ENCODE peak calls at places on chromosome 21, in four cellular contexts. Y is thyroid gland, L is ovary, Q is adrenal gland. T is an unnamed sample. For H3K36me3, the result is how much of the 10 kb centered on the place peaks cover.

GRCh38 chr21:45768741-45769049 is 125.2 kb downstream of the PCBP3 start:
- DNase-seq in L (no peak), Y (no peak), Q (no peak), T (no peak)

GRCh38 chr21:36783612-36784383 is 84.9 kb downstream of the SIM2 start:
- DNase-seq in Q (peak), L (no peak), Y (peak), T (no peak)

GRCh38 chr21:45867041-45867630 is 114.4 kb upstream of the COL6A1 start:
- DNase-seq in L (no peak), Y (no peak), Q (peak), T (no peak)

GRCh38 chr21:41216486-41216885 is 48.5 kb downstream of the BACE2 start:
- DNase-seq in Y (no peak), L (no peak), Q (no peak), T (no peak)

GRCh38 chr21:27275294-27275927 is 308.5 kb upstream of the ADAMTS5 start:
- DNase-seq in Y (no peak), Q (no peak), L (no peak), T (no peak)

GRCh38 chr21:38306833-38307232 is 50.0 kb downstream of the KCNJ15 start:
- DNase-seq in Q (no peak), Y (no peak), L (no peak), T (no peak)

GRCh38 chr21:36470294-36470693 is 9.6 kb downstream of the CLDN14 start:
- DNase-seq in Q (no peak), L (no peak), Y (no peak), T (no peak)

GRCh38 chr21:45971487-45972352 is 9.8 kb upstream of the COL6A1 start:
- DNase-seq in L (peak), Q (peak), Y (no peak), T (no peak)

GRCh38 chr21:31268090-31268489 is 76.0 kb downstream of the TIAM1 start:
- DNase-seq in Y (no peak), L (no peak), Q (no peak), T (no peak)

GRCh38 chr21:17688912-17689874 is 76.5 kb upstream of the BTG3 start:
- DNase-seq in Q (peak), L (peak), Y (peak), T (peak)

GRCh38 chr21:36260030-36260787 is 59.8 kb upstream of the MORC3 start:
- DNase-seq in L (no peak), Y (peak), Q (peak), T (peak)

DNA sequence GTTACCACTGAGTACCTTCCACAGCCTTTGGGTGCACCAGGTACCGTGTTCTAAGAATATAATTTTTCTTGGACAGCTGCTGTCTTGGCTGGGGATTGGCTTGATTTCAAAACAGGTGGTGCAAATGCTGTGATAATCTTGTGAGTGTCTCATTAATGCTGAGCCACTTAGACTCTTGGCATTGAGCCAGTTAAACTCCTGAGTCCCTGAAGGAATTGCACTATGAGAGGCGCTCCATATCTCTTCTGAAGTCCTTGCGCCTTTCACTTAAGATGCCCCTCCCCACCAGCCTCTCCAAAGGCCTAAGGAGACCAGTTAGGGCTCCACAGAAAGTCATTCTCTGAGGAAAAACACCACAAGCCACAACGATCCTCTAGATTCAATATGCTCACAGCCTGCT is 51.0 kb downstream of the BACH1 start:
- DNase-seq in Q (no peak), L (no peak), Y (peak), T (no peak)
- TF ChIP-seq POLR2A in Q (no peak), L (no peak), Y (no peak), T (no peak)

DNA sequence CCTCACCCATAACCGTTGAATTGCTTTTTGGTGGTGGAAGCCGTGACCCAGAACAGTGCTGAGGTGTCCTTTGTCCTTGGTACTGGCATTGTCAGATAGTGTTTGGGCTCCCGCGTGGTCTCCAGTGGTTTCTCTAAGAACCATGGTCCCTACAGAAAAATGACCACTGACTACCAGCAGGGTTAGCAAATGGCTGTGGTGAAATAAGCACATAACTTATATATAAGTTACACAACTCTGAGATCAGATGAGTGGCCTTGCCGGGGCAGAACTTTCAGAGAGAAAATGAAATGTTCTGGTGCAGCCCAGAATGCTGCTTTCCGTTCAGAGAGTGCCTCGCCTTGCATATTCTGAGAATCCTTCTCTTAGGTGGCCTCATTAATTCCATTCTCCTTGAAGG is 5.0 kb downstream of the SLC37A1 start:
- DNase-seq in Y (no peak), Q (no peak), L (no peak), T (no peak)
- H3K36me3 ChIP-seq in Y (under half), Q (under half), L (under half), T (under half)

GRCh38 chr21:15063821-15064575 is 802 bp downstream of the NRIP1 start:
- DNase-seq in Q (peak), L (no peak), Y (peak), T (peak)

GRCh38 chr21:15061284-15061683 is 3.5 kb downstream of the NRIP1 start:
- DNase-seq in Q (no peak), Y (no peak), L (no peak), T (no peak)

GRCh38 chr21:15063081-15063820 is 1.5 kb downstream of the NRIP1 start:
- DNase-seq in Q (no peak), L (peak), Y (peak), T (peak)

GRCh38 chr21:15061747-15062146 is 3.1 kb downstream of the NRIP1 start:
- DNase-seq in Y (no peak), Q (no peak), L (no peak), T (no peak)

GRCh38 chr21:15062566-15062965 is 2.2 kb downstream of the NRIP1 start:
- DNase-seq in Y (no peak), Q (no peak), L (no peak), T (no peak)
- TF ChIP-seq CTCF in Y (no peak), Q (no peak), L (no peak), T (no peak)

GRCh38 chr21:15297829-15298228 is 233.0 kb upstream of the NRIP1 start:
- DNase-seq in L (no peak), Q (no peak), Y (no peak), T (no peak)
- TF ChIP-seq POLR2A in L (no peak), Q (no peak), Y (no peak), T (no peak)

DNA sequence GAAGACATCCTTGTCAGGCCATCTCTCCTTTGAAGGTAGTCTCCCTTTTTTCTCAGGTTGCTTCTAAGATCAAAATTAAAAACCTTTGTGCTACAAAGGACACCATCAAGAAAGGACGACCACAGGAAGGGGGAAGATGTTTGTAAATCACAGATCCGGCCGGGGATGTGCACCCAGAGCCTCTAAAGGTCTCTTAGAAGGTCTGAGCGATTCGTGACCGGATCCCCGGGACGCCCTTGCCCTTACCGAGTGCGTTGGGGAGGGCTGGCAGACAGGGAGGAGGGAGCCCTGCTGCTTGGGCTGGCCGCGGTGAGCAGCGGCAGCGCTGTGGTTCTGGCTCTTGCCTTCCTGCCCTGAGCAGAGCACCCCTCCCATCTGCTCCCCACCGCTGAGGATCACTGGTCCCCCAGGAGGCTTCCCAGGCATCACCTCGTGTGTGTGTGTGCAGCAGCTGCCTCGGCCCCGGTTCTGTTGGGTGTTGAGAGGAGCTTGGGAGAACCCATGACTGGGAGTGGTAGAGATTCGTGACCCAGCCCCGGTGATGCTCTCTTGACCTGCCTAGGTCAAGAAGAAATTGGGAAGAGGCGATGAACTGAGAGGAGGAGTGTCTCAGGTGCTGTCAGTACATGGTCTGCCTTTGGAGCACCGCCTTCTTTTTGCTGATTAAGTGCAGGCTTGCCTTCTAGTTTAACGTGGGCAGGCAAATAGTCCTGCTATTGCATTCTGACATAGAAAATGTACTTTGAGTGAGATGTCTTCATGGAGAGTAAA is 34.5 kb downstream of the AGPAT3 start:
- DNase-seq in Y (no peak), Q (no peak), L (no peak), T (no peak)
- H3K36me3 ChIP-seq in Y (under half), Q (under half), L (under half), T (under half)

GRCh38 chr21:34674467-34674866 is 5.7 kb downstream of the CLIC6 start:
- DNase-seq in Q (no peak), Y (no peak), L (no peak), T (no peak)
- TF ChIP-seq CTCF in Q (no peak), Y (no peak), L (no peak), T (no peak)

GRCh38 chr21:33236013-33236686 is 6.4 kb downstream of the IFNAR2 start:
- DNase-seq in Q (no peak), Y (no peak), L (no peak), T (no peak)
- TF ChIP-seq POLR2A in Q (no peak), Y (no peak), L (no peak), T (no peak)

DNA sequence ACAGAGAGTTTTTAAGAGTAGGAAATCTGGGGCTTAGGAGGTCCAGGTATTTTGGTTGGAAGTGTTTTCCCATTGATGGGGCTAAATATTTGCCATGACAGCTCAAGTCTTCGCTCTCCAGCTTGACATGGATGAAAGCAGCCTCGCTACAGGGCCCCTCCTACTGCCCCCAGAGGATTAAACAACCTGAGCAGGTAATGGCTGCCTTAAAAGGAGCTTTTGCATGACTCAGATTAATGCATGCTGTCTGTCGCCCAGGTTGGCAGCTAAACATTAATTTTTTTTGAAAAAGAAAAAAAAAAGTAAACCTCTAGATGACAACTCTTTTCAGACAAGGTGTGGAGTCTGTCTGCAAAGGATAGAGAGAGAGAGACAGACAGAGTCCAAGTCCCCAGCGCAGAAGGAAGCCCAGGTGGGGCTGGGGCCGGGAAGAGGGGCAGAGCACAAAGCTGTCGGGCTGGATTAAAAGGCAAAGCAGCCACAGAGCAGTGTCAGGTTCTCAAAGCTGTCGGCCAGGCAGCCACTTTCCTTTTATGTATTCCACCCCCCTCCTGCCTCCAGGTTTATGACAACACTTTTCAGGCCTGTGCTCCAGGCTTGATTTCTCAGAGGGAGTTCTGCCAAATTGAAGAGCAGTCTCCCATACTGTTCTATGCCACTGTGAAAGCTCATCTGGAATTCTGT is 127.9 kb downstream of the CLIC6 start:
- DNase-seq in Y (peak), L (no peak), Q (no peak), T (no peak)
- H3K36me3 ChIP-seq in Y (under half), L (under half), Q (under half), T (under half)